ENCODE peak calls at places on chromosomes 5 and 9, in nine cellular contexts. E is foreskin keratinocyte, B is upper lobe of right lung, J is GM20000, Y is prostate gland, A is epithelial cell of esophagus, D is hepatocyte, Z is ovary, H is nephron progenitor cell. N is an unnamed sample.

GRCh38 chr5:64811050-64811640 is 42.4 kb downstream of the CWC27 start:
- DNase-seq in E (peak; percentile 8), Y (no peak), Z (no peak), A (peak; percentile 66), J (peak; percentile 16), H (peak; percentile 7), B (no peak), D (peak; percentile 56), N (peak; percentile 9)

GRCh38 chr5:52709171-52709925 is 78.4 kb upstream of the ITGA1 start:
- DNase-seq in J (peak; percentile 36), Y (no peak), E (no peak), Z (no peak), D (no peak), B (no peak), H (no peak), A (peak; percentile 27), N (peak; percentile 16)

GRCh38 chr9:94818196-94818541 is 91.7 kb downstream of the AOPEP start:
- DNase-seq in A (peak; percentile 87), Y (no peak), D (no peak), E (peak; percentile 79), J (no peak), Z (no peak), B (no peak), H (no peak), N (no peak)

GRCh38 chr5:163456029-163456589 is 3.8 kb downstream of the NUDCD2 start:
- DNase-seq in J (no peak), E (no peak), D (no peak), Y (no peak), Z (no peak), H (no peak), A (no peak), B (no peak), N (no peak)

GRCh38 chr9:2788948-2789347 is 54.9 kb downstream of the PUM3 start:
- DNase-seq in D (no peak), Y (no peak), H (no peak), A (no peak), Z (no peak), E (no peak), B (no peak), J (no peak), N (no peak)

GRCh38 chr9:72422214-72422613 is 57.2 kb upstream of the ZFAND5 start:
- DNase-seq in A (no peak), Y (no peak), J (no peak), E (no peak), B (no peak), Z (no peak), H (no peak), D (no peak), N (no peak)

GRCh38 chr5:143026380-143026779 is 256.2 kb downstream of the ARHGAP26 start:
- DNase-seq in H (no peak), B (no peak), J (no peak), Y (no peak), E (no peak), Z (no peak), D (no peak), A (no peak), N (no peak)

GRCh38 chr5:172740483-172741205 is 30.4 kb downstream of the DUSP1 start:
- DNase-seq in H (no peak), Y (peak; percentile 49), D (peak; percentile 65), A (peak; percentile 91), J (no peak), B (peak; percentile 82), Z (no peak), E (peak; percentile 76), N (no peak)

GRCh38 chr5:67842806-67843205 is 372.8 kb upstream of the PIK3R1 start:
- DNase-seq in E (peak; percentile 59), Y (no peak), Z (no peak), H (no peak), B (no peak), J (no peak), A (peak; percentile 72), D (peak; percentile 12), N (no peak)
- TF ChIP-seq CTCF in E (peak; percentile 75), Y (no peak), Z (no peak), H (no peak), B (no peak), J (no peak), A (peak; percentile 56), D (no peak), N (no peak)

GRCh38 chr9:21408817-21409216 is at the start of gene IFNA8:
- DNase-seq in Z (no peak), J (no peak), E (no peak), Y (no peak), D (no peak), A (no peak), B (no peak), H (no peak), N (no peak)

GRCh38 chr9:21415492-21416267 is 6.8 kb downstream of the IFNA8 start:
- DNase-seq in A (no peak), H (no peak), E (peak; percentile 20), B (no peak), Z (no peak), J (no peak), D (no peak), Y (peak; percentile 64), N (no peak)

GRCh38 chr9:21412109-21412508 is 3.2 kb downstream of the IFNA8 start:
- DNase-seq in Y (no peak), J (no peak), B (no peak), A (no peak), H (no peak), D (no peak), Z (no peak), E (no peak), N (no peak)

GRCh38 chr9:21414220-21414940 is 5.5 kb downstream of the IFNA8 start:
- DNase-seq in H (no peak), A (no peak), Z (no peak), B (no peak), D (no peak), J (no peak), Y (no peak), E (no peak), N (no peak)

DNA sequence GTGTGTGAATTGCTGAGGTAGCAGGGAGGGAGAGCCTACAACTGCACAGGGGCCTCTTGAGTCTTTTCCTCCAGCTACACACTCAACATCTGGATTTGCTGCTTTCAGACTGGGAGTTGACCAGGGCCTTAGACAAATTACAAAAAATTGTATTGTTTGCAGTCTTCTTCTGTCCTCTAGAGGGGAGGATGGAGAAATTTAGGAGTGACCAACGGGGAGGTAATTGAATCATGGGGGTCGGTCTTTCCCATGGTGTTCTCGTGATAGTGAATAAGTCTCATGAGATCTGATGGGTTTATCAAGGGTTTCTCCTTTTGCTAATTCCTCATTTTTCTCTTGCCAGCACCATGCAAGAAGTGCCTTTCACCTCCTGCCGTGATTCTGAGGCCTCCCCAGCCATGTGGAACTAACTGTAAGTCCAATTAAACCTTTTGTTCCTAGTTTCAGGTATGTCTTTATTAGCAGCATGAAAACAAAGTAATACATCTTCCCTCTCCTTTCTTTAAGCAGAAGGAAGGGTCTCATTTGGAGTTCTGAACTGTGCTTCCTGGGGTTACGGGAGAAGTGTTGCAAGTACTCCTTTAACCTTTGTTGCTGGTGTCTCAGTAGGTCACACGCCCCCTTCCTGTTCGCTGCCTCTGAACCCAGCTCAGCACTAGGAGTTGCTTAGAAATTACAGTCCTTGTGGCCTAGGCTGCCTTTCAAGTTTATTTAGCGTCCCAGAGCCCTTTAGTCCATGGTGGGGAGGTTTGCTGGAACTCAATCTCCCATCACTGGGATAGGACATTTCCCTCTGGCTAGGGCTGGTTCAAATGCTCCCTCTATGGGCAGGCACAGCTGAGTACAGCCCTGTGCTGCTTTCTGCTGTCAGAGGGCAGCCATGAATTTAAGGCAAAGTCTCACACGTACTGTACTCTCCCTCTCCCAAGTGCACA is 4.4 kb downstream of the IFNA8 start:
- DNase-seq in Y (no peak), Z (no peak), B (no peak), D (no peak), J (no peak), E (no peak), H (no peak), A (no peak), N (no peak)
- TF ChIP-seq CTCF in Y (no peak), Z (no peak), B (peak; percentile 32), D (no peak), J (peak; percentile 51), E (peak; percentile 34), H (peak; percentile 9), A (peak; percentile 21), N (peak; percentile 64)

GRCh38 chr5:3024126-3024525 is 272.6 kb upstream of the IRX2 start:
- DNase-seq in E (no peak), Y (no peak), H (no peak), Z (no peak), A (no peak), D (no peak), J (no peak), B (no peak), N (no peak)
- TF ChIP-seq CTCF in E (no peak), Y (no peak), H (no peak), Z (no peak), A (no peak), D (no peak), J (no peak), B (no peak), N (no peak)

GRCh38 chr9:129728744-129729143 is 24.1 kb downstream of the PTGES start:
- DNase-seq in D (no peak), H (no peak), A (no peak), E (no peak), Y (no peak), Z (no peak), J (no peak), B (no peak), N (no peak)

GRCh38 chr9:129722913-129723312 is 29.9 kb downstream of the PTGES start:
- DNase-seq in Z (no peak), B (no peak), J (no peak), E (no peak), Y (no peak), H (no peak), A (no peak), D (no peak), N (no peak)

GRCh38 chr9:129724456-129725190 is 28.2 kb downstream of the PTGES start:
- DNase-seq in D (no peak), Z (no peak), E (no peak), Y (no peak), H (no peak), A (no peak), B (no peak), J (no peak), N (no peak)

GRCh38 chr9:129725841-129726251 is 27.0 kb downstream of the PTGES start:
- DNase-seq in Z (no peak), J (no peak), B (no peak), E (no peak), D (peak; percentile 46), H (no peak), A (no peak), Y (no peak), N (no peak)

DNA sequence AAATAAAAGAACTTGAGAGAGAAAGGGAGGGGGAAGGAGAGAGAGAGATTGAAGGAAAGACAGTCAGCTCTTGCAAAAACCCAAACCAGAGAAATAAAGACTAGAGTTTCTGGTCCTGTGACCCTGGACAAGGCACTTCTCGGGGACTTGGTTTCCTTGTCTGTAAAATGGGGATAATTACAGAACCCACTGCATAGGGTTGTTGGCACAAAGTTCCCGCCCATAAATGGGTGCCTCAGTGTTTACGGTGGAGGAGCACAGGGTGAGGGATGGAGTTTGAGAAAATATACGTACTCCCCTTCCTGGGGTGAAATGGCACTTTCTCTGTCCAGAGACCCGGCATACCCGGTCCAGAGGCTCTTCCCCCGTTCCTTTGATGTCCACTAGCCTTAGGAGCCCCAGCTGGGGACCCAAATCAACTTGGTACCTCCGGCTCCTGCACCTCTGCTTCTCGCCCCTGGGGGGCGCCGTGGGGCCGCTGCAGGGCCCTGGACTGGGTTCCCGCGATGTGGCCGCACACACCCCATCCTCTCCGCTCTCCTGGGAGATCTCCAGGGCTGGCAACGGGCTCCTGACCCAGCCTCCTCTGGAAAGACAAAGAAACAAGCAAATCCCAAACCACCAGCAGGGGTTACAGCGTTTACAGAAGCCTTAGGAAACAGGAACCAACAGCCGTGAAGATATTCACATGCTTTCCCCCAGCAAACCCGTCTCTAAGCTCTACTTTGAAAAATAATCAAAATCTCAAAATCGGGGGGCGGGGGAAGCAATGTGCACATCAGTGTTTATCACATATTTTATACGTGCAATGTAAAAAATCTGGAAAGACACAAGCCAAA is 26.3 kb downstream of the PTGES start:
- DNase-seq in Y (peak; percentile 53), D (peak; percentile 85), Z (peak; percentile 52), J (peak; percentile 88), E (peak; percentile 14), B (peak; percentile 77), A (peak; percentile 63), H (peak; percentile 76), N (peak; percentile 86)
- TF ChIP-seq CTCF in Y (peak; percentile 56), D (peak; percentile 96), Z (peak; percentile 63), J (peak; percentile 78), E (peak; percentile 92), B (peak; percentile 85), A (peak; percentile 96), H (peak; percentile 93), N (peak; percentile 81)